ENCODE peak calls at places on chromosomes 2 and 18, in nine cellular contexts. Z is thyroid gland, V is cardiac muscle cell, T is aorta, U is fibroblast of lung, E is endothelial cell of umbilical vein, S is tibial artery, K is astrocyte, H is sigmoid colon. J is an unnamed sample.

GRCh38 chr2:12177052-12177994 is 430.9 kb downstream of the LPIN1 start:
- DNase-seq in Z (no peak), V (peak; percentile 72), T (no peak), U (peak; percentile 82), E (peak; percentile 49), S (peak; percentile 67), K (peak; percentile 74), H (peak; percentile 87), J (peak; percentile 48)

GRCh38 chr2:224927011-224927410 is 115.3 kb downstream of the DOCK10 start:
- DNase-seq in Z (no peak), V (no peak), T (no peak), U (no peak), E (no peak), S (no peak), K (no peak), H (no peak), J (no peak)

GRCh38 chr2:127675335-127676261 is at the start of gene LIMS2:
- DNase-seq in Z (peak; percentile 32), V (peak; percentile 41), T (no peak), U (peak; percentile 41), E (peak; percentile 36), S (peak; percentile 46), K (no peak), H (peak; percentile 87), J (no peak)

GRCh38 chr2:108534577-108535379 is 508 bp downstream of the LIMS1 start:
- DNase-seq in Z (no peak), V (peak; percentile 57), T (peak; percentile 83), U (peak; percentile 42), E (peak; percentile 75), S (peak; percentile 34), K (no peak), H (peak; percentile 75), J (no peak)

GRCh38 chr2:221085376-221085900 is 486.7 kb downstream of the EPHA4 start:
- DNase-seq in Z (no peak), V (no peak), T (no peak), U (peak; percentile 59), E (no peak), S (no peak), K (peak; percentile 55), H (no peak), J (no peak)

GRCh38 chr2:137316075-137316474 is 550.7 kb downstream of the THSD7B start:
- DNase-seq in Z (no peak), V (no peak), T (no peak), U (no peak), E (no peak), S (no peak), K (no peak), H (no peak), J (no peak)

GRCh38 chr18:27685807-27686412 is 491.0 kb downstream of the CDH2 start:
- DNase-seq in Z (peak; percentile 17), V (peak; percentile 72), T (no peak), U (peak; percentile 42), E (peak; percentile 40), S (no peak), K (peak; percentile 29), H (no peak), J (no peak)

GRCh38 chr2:112118148-112118547 is 20.0 kb upstream of the FBLN7 start:
- DNase-seq in Z (no peak), V (no peak), T (no peak), U (no peak), E (no peak), S (no peak), K (no peak), H (no peak), J (no peak)

GRCh38 chr2:98822301-98823164 is 91.6 kb upstream of the MGAT4A start:
- DNase-seq in Z (peak; percentile 68), V (no peak), T (peak; percentile 89), U (no peak), E (peak; percentile 38), S (peak; percentile 35), K (no peak), H (no peak), J (no peak)

GRCh38 chr2:17894551-17894950 is 16.1 kb downstream of the KCNS3 start:
- DNase-seq in Z (no peak), V (no peak), T (no peak), U (no peak), E (no peak), S (no peak), K (no peak), H (no peak), J (no peak)

DNA sequence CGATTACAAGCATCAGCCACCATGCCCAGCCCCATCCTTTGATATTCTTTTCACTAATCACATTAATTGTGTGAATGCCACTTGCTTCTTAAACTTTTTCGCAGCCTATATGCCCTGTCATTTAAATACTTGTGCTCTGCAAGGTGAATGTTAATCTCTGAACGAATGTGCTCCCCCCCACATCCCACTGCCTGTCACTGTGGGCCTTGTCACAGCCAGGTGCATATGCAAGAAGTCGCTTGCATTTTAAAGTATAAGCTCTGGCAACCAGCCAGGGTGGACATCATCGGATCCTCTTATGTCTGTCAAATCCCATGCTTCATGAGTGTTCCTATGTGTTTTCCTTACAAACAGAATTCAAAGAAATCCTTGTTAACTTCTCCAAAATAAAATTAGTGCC is 304.4 kb downstream of the GALR1 start:
- DNase-seq in Z (no peak), V (no peak), T (no peak), U (no peak), E (no peak), S (no peak), K (no peak), H (no peak), J (no peak)
- H3K36me3 ChIP-seq in Z (no peaks in the 10 kb centered on the region), V (no peaks in the 10 kb centered on the region), T (no peaks in the 10 kb centered on the region), U (no peaks in the 10 kb centered on the region), E (no peaks in the 10 kb centered on the region), S (no peaks in the 10 kb centered on the region), K (no peaks in the 10 kb centered on the region), H (no peaks in the 10 kb centered on the region), J (no peaks in the 10 kb centered on the region)

DNA sequence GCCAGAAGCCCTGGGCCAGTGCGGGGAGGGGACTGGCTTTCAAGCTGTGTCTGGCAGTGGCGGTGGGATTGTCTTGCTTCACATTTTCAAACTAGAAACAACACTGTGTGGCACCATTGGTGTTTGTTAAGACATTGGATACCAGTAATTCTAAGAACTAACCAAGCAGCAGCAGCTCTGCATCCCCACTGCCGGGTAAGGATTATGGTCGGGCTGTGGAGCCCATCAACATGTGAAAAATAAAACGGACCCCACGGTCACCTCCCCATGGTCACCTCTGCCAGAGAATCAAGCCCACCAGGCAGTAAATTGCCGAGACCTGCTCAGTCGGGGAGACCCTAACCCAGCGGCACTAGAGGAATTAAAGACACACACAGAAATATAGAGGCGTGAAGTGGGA is 65.3 kb downstream of the C18orf63 start:
- DNase-seq in Z (no peak), V (no peak), T (no peak), U (no peak), E (no peak), S (no peak), K (no peak), H (no peak), J (no peak)
- H3K27me3 ChIP-seq in Z (no peaks in the 10 kb centered on the region), V (no peaks in the 10 kb centered on the region), T (no peaks in the 10 kb centered on the region), U (no peaks in the 10 kb centered on the region), E (no peaks in the 10 kb centered on the region), S (no peaks in the 10 kb centered on the region), K (no peaks in the 10 kb centered on the region), H (no peaks in the 10 kb centered on the region), J (no peaks in the 10 kb centered on the region)

DNA sequence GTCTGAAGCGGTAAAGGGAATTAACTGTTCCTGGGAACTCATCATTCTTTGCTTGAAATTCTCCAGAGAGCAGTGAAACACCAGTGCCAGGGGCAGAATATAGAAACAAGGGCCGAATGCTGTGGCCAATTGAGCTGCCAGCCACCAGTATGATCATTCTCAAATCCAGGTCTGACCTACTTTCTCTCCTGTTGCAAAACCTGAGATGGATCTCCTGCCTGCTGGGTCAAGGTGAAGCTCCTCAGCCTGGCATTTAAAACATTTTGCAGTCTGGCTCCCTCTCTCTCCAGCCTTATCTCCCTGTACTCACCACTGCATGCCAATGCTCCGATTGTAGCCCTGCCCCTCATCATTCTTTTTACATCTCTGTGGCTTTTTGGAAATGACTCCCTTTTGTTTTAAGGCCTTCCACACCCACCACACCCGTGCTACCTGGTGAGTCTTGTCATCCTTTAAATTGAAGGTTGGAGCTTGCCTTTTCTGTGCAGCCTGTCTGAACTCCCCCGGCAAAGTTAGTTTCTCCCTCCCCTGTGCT is 94.5 kb upstream of the TMEM178A start:
- DNase-seq in Z (peak; percentile 11), V (peak; percentile 41), T (no peak), U (peak; percentile 73), E (no peak), S (no peak), K (peak; percentile 69), H (no peak), J (no peak)
- H3K4me3 ChIP-seq in Z (no peak overlapping the region), V (no peak overlapping the region), T (no peak overlapping the region), U (no peak overlapping the region), E (no peak overlapping the region), S (no peak overlapping the region), K (no peak overlapping the region), H (no peak overlapping the region), J (no peak overlapping the region)

DNA sequence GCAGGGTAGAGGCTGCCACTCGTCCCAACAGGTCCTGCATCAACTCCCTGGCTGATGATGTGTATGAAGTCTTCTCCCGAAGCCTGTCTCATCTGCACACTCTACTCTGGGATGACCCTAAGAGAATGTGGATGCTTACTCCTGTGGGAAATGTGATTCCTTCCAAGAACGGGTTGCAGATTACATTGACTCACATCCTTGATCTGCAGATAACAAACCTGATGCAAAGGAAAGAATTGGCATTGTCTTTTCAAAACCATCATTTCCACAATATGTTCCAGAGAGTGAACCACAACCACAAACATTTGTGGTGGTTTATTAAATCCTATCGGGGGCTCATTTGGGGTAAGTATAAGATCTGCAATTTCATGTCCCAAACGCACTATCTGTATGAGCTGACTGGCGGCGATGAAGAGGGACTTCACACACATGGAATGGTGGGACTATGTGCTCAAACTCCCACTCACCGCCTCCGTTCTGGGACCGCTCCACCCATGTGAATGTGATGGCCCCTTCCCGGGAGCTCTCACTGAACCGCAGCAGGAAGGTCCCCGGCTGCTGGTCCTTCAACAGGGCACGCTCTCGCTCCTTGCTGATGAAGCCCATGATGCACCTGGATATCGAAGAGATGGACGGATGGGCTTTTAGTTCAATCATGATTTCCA is 35.5 kb downstream of the STAT1 start:
- DNase-seq in Z (no peak), V (peak; percentile 54), T (no peak), U (peak; percentile 88), E (peak; percentile 83), S (no peak), K (peak; percentile 85), H (no peak), J (no peak)
- H3K36me3 ChIP-seq in Z (peaks cover 44% of the 10 kb centered on the region), V (peaks cover 24% of the 10 kb centered on the region), T (peaks cover 6% of the 10 kb centered on the region), U (peaks cover 36% of the 10 kb centered on the region), E (peaks cover 37% of the 10 kb centered on the region), S (peaks cover 80% of the 10 kb centered on the region), K (peaks cover 72% of the 10 kb centered on the region), H (peaks cover 70% of the 10 kb centered on the region), J (peaks cover 7% of the 10 kb centered on the region)

DNA sequence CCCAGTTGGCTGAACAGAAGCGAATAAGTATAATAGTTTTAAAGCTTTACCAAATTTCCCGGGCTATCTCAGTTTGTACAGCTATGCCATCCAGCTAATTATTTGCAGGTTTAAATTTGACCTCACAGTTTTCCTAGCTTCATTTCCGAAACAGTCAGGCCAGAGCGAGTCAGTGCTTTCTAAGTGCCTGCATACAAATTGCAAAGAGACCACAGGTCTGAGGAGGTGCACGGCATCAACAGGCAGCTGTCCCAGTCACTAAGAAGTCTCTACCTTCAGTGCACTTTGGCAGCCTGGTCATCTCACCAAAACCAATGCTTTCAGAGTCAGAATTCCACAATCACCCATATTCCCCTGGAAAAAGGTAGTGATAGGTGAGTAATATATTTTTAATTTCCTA is 51.9 kb downstream of the LAMA1 start:
- DNase-seq in Z (no peak), V (no peak), T (no peak), U (no peak), E (no peak), S (no peak), K (no peak), H (no peak), J (no peak)
- H3K27me3 ChIP-seq in Z (no peaks in the 10 kb centered on the region), V (no peaks in the 10 kb centered on the region), T (no peaks in the 10 kb centered on the region), U (no peaks in the 10 kb centered on the region), E (no peaks in the 10 kb centered on the region), S (no peaks in the 10 kb centered on the region), K (no peaks in the 10 kb centered on the region), H (no peaks in the 10 kb centered on the region), J (no peaks in the 10 kb centered on the region)

J was measured in kidney epithelial cell.